ENCODE peak calls at places on chromosomes 3 and 15, in seven cellular contexts. S is HS-5; I is non-pigmented ciliary epithelial cell; Z is neural progenitor cell; R is activated CD8-positive, alpha-beta memory T cell treated with anti-CD3 and anti-CD28 coated beads, Interleukin-2, amount 10 ng/mL, durations not matched to agents 7 days and 5 days; U is adipocyte; H is AG08395. C is an unnamed sample.

GRCh38 chr3:126954141-126954845 is 28.6 kb upstream of the PLXNA1 start:
- DNase-seq in S (no peak), I (no peak), Z (no peak), R (no peak), U (no peak), H (no peak), C (no peak)

GRCh38 chr15:49288411-49288810 is 118.4 kb downstream of the GALK2 start:
- DNase-seq in S (no peak), I (no peak), Z (no peak), R (no peak), U (no peak), H (peak), C (no peak)

GRCh38 chr3:183984337-183984736 is 33.3 kb downstream of the ABCC5 start:
- DNase-seq in S (no peak), I (no peak), Z (no peak), R (no peak), U (no peak), H (peak), C (no peak)

GRCh38 chr15:63595066-63595465 is 2.1 kb upstream of the FBXL22 start:
- DNase-seq in S (no peak), I (no peak), Z (no peak), R (no peak), U (no peak), H (no peak), C (no peak)

GRCh38 chr3:157127268-157127667 is 32.7 kb downstream of the CCNL1 start:
- DNase-seq in S (no peak), I (no peak), Z (no peak), R (no peak), U (no peak), H (no peak), C (no peak)

GRCh38 chr15:29123991-29124390 is 145.6 kb downstream of the NSMCE3 start:
- DNase-seq in S (no peak), I (no peak), Z (no peak), R (no peak), U (no peak), H (no peak), C (peak)

GRCh38 chr15:63480441-63480821 is 24.0 kb upstream of the USP3 start:
- DNase-seq in S (no peak), I (no peak), Z (no peak), R (no peak), U (no peak), H (no peak), C (no peak)

GRCh38 chr3:137204409-137204808 is 246.6 kb downstream of the IL20RB start:
- DNase-seq in S (no peak), I (no peak), Z (no peak), R (no peak), U (no peak), H (no peak), C (no peak)

GRCh38 chr15:89998141-89998661 is 2.9 kb upstream of the ZNF710 start:
- DNase-seq in S (peak), I (peak), Z (no peak), R (no peak), U (peak), H (peak), C (no peak)

GRCh38 chr3:196951371-196951770 is 9.0 kb upstream of the NCBP2 start:
- DNase-seq in S (no peak), I (no peak), Z (no peak), R (no peak), U (no peak), H (no peak), C (no peak)

GRCh38 chr3:141242035-141242721 is 10.6 kb downstream of the PXYLP1 start:
- DNase-seq in S (no peak), I (no peak), Z (no peak), R (no peak), U (no peak), H (peak), C (no peak)

GRCh38 chr3:171875923-171876412 is 32.8 kb downstream of the TMEM212 start:
- DNase-seq in S (no peak), I (no peak), Z (no peak), R (no peak), U (peak), H (no peak), C (no peak)

GRCh38 chr3:137946341-137946973 is 63.5 kb upstream of the CLDN18 start:
- DNase-seq in S (peak), I (peak), Z (peak), R (peak), U (peak), H (peak), C (peak)

GRCh38 chr3:157390713-157391515 is 45.7 kb upstream of the PTX3 start:
- DNase-seq in S (no peak), I (no peak), Z (no peak), R (no peak), U (no peak), H (peak), C (peak)

GRCh38 chr15:93124126-93124525 is 35.1 kb upstream of the RGMA start:
- DNase-seq in S (no peak), I (no peak), Z (peak), R (no peak), U (no peak), H (no peak), C (no peak)

GRCh38 chr3:17831366-17831765 is 88.9 kb upstream of the TBC1D5 start:
- DNase-seq in S (no peak), I (no peak), Z (no peak), R (no peak), U (peak), H (no peak), C (no peak)

GRCh38 chr15:67690936-67691335 is 134.4 kb upstream of the SKOR1 start:
- DNase-seq in S (no peak), I (peak), Z (no peak), R (no peak), U (no peak), H (peak), C (no peak)

C was measured in heart left ventricle.